ENCODE peak calls at places on chromosomes 3 and 15, in seven cellular contexts. V is IMR-90, Q is H9, U is mesendoderm, H is H1, S is mesenchymal stem cell, W is trophoblast cell. X is an unnamed sample.

GRCh38 chr3:173109143-173109542 is 31.9 kb downstream of the SPATA16 start:
- DNase-seq in H (no peak), Q (no peak), W (no peak), V (no peak), S (no peak), U (peak; percentile 44), X (peak; percentile 6)

GRCh38 chr3:54093849-54094248 is 28.5 kb upstream of the CACNA2D3 start:
- DNase-seq in U (no peak), Q (no peak), S (no peak), W (peak; percentile 88), V (no peak), H (no peak), X (no peak)

GRCh38 chr3:197353867-197354180 is 55.4 kb upstream of the DLG1 start:
- DNase-seq in U (no peak), H (no peak), V (peak; percentile 59), Q (no peak), S (peak; percentile 74), W (no peak), X (no peak)

GRCh38 chr3:111668912-111669488 is 73.9 kb upstream of the ZBED2 start:
- DNase-seq in Q (no peak), W (peak; percentile 85), H (no peak), S (peak; percentile 78), V (peak; percentile 76), U (peak; percentile 71), X (peak; percentile 32)

GRCh38 chr15:31372635-31373091 is 46.0 kb downstream of the KLF13 start:
- DNase-seq in S (peak; percentile 92), V (peak; percentile 74), Q (peak; percentile 92), H (peak; percentile 69), W (peak; percentile 98), U (peak; percentile 97), X (no peak)

GRCh38 chr3:164498917-164499316 is 579.4 kb downstream of the SI start:
- DNase-seq in H (no peak), U (no peak), V (no peak), W (no peak), S (no peak), Q (no peak), X (no peak)

GRCh38 chr3:151434151-151434890 is 26.5 kb downstream of the IGSF10 start:
- DNase-seq in Q (no peak), W (peak; percentile 23), V (peak; percentile 94), H (no peak), S (peak; percentile 89), U (no peak), X (no peak)

GRCh38 chr3:128949158-128949557 is 44.7 kb downstream of the CFAP92 start:
- DNase-seq in Q (no peak), W (no peak), U (no peak), H (no peak), V (no peak), S (no peak), X (no peak)

GRCh38 chr15:68734886-68735285 is 85.8 kb downstream of the ANP32A start:
- DNase-seq in U (peak; percentile 7), V (no peak), Q (no peak), S (no peak), H (no peak), W (no peak), X (no peak)

GRCh38 chr3:114566162-114566755 is 272.4 kb downstream of the TIGIT start:
- DNase-seq in Q (no peak), W (no peak), H (no peak), V (no peak), S (no peak), U (no peak), X (no peak)

GRCh38 chr3:167992384-167992783 is 103.3 kb downstream of the GOLIM4 start:
- DNase-seq in H (no peak), V (no peak), Q (no peak), U (no peak), S (no peak), W (no peak), X (no peak)

GRCh38 chr15:70715840-70716510 is 47.4 kb downstream of the UACA start:
- DNase-seq in U (peak; percentile 78), V (peak; percentile 47), S (peak; percentile 56), H (no peak), Q (no peak), W (peak; percentile 38), X (no peak)

GRCh38 chr3:196399485-196399945 is 32.7 kb downstream of the UBXN7 start:
- DNase-seq in U (no peak), Q (no peak), W (peak; percentile 83), S (peak; percentile 24), V (peak; percentile 72), H (no peak), X (no peak)

GRCh38 chr15:58779554-58779953 is 8.5 kb downstream of the MINDY2 start:
- DNase-seq in V (no peak), U (no peak), S (no peak), H (no peak), W (no peak), Q (no peak), X (no peak)

GRCh38 chr3:123652346-123652984 is 67.6 kb upstream of the HACD2 start:
- DNase-seq in S (peak; percentile 82), W (peak; percentile 82), U (peak; percentile 79), H (peak; percentile 44), V (peak; percentile 61), Q (peak; percentile 84), X (peak; percentile 65)

GRCh38 chr3:106376016-106376415 is 507.2 kb upstream of the CBLB start:
- DNase-seq in U (no peak), Q (no peak), W (peak; percentile 17), H (no peak), S (no peak), V (no peak), X (no peak)

GRCh38 chr3:124174463-124174862 is 182.5 kb upstream of the ROPN1 start:
- DNase-seq in H (no peak), S (no peak), Q (no peak), V (no peak), W (no peak), U (no peak), X (no peak)

GRCh38 chr3:49536875-49537533 is 17.3 kb upstream of the BSN start:
- DNase-seq in V (no peak), S (peak; percentile 7), Q (no peak), H (no peak), W (peak; percentile 94), U (peak; percentile 66), X (no peak)

GRCh38 chr3:38214560-38214959 is 49.2 kb downstream of the OXSR1 start:
- DNase-seq in Q (no peak), S (no peak), W (no peak), U (no peak), V (peak; percentile 29), H (no peak), X (no peak)

DNA sequence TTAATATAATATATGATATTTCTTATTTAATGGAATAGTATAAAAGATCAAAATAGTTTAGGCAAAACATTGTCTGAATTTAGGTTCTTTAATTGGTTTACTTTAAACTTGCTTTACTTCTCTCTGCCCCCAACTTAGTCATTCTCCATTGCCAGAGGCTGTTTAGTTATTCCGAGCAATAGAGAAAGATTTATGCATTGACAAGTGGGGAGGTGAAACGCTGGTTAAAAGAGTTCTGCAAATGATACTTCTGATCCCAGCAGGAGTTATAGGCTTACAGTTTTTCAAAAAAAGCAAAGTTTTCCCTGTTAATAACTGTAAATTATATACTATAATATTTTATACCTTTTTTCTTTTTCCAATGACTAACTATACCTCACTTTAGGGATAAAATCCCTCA is 145.4 kb downstream of the EPHA3 start:
- DNase-seq in S (peak; percentile 29), V (no peak), H (no peak), U (no peak), W (no peak), Q (no peak), X (no peak)
- H3K18ac ChIP-seq in S (no peak overlapping the region), V (no peak overlapping the region), H (no peak overlapping the region), U (no peak overlapping the region), W (no peak overlapping the region), Q (no peak overlapping the region), X (no peak overlapping the region)

DNA sequence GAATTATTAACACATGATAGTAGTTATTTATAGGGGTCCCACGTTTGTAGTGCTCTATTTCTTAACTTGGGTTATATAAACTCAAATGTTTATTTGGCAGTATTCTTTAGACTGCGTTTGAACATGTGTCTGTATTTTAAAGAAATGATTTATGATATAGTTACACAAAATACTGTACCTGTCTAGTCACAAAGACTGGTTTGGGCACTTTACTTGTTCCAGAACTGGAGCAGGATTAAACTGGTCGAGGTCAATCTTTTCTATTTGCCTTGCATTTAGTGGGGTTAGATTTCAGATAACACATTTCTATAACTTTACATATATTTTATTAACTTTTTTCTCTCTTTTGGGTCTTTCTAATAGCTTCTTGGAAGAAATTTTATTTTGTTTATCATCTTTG is 39.5 kb downstream of the HACD3 start:
- DNase-seq in S (no peak), U (no peak), H (no peak), W (no peak), V (no peak), Q (no peak), X (no peak)
- H3K79me1 ChIP-seq in S (peaks cover 23% of the 10 kb centered on the region), U (no peaks in the 10 kb centered on the region), H (no peaks in the 10 kb centered on the region), W (no peaks in the 10 kb centered on the region), V (no peaks in the 10 kb centered on the region), Q (no peaks in the 10 kb centered on the region), X (no peaks in the 10 kb centered on the region)

GRCh38 chr3:127261925-127262324 is 25.9 kb downstream of the PRR20G start:
- DNase-seq in Q (no peak), W (no peak), S (no peak), V (no peak), H (no peak), U (no peak), X (no peak)

GRCh38 chr3:127258733-127259132 is 29.1 kb downstream of the PRR20G start:
- DNase-seq in S (no peak), Q (no peak), U (no peak), W (no peak), H (no peak), V (no peak), X (no peak)

GRCh38 chr3:127259882-127260281 is 28.0 kb downstream of the PRR20G start:
- DNase-seq in Q (no peak), H (no peak), U (no peak), S (no peak), V (no peak), W (no peak), X (no peak)

GRCh38 chr3:127262533-127262932 is 25.3 kb downstream of the PRR20G start:
- DNase-seq in Q (no peak), W (no peak), U (no peak), S (no peak), V (no peak), H (no peak), X (no peak)

DNA sequence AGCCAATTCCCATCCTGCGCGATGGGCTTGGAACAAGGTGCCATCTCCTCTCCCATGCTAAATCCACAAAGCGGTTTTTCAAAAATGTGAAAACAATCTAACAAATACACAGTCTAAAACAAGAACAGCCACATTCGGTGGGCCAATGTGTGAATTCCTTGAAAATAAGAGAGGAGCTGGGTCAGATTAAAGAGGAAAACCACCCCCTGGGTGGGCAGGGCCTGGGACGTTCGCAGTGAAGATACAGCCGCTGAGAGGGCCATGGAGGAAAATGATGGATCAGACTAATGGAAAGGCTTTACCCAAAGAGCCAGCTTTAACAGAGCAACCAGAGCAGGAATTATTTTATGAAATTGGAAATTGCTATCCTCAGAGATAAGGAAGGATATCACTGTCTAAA is 27.4 kb downstream of the PRR20G start:
- DNase-seq in W (no peak), U (no peak), S (no peak), V (no peak), H (no peak), Q (no peak), X (no peak)
- H2BK5ac ChIP-seq in W (no peak overlapping the region), U (no peak overlapping the region), S (no peak overlapping the region), V (no peak overlapping the region), H (no peak overlapping the region), Q (no peak overlapping the region), X (no peak overlapping the region)

DNA sequence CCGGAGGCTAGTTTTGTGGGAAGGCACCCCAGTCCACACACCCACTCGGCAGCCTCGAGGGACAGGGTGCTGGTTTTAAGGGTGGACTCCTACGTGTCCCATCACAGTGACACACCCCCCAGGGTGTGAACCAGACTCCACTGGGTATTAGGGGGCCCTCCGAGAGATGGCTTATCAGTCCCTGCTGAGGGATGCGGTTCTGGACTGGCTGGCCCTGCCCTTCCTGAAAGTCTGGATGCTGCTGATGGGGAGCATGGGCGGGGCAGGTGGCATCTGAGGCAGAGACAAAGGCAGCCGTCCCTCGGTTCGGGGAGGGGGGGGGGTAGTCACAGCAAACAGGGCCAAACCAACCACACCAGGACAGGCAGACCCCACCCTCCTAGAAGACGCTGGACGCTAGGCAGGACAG is 939 bp upstream of the ULK3 start:
- DNase-seq in W (peak; percentile 31), H (no peak), S (no peak), Q (no peak), U (no peak), V (no peak), X (no peak)
- H3K18ac ChIP-seq in W (no peak overlapping the region), H (no peak overlapping the region), S (peak overlapping the region; percentile 10), Q (no peak overlapping the region), U (no peak overlapping the region), V (no peak overlapping the region), X (peak overlapping the region; percentile 35)